ENCODE peak calls at places on chromosomes 11 and 22, in eight cellular contexts. K is mammary epithelial cell, Q is endothelial cell, L is IMR-90, N is kidney, I is stomach, B is Panc1, Z is nephron progenitor cell. F is an unnamed sample.

GRCh38 chr11:67543585-67543984 is 20.3 kb upstream of the CABP2 start:
- DNase-seq in I (no peak), Q (no peak), Z (no peak), K (no peak), N (no peak), L (no peak), B (no peak), F (no peak)

GRCh38 chr11:33172345-33172744 is 11.1 kb upstream of the CSTF3 start:
- DNase-seq in B (no peak), N (no peak), Q (no peak), K (no peak), L (no peak), I (no peak), Z (no peak), F (no peak)

GRCh38 chr11:117868815-117869642 is 7.4 kb downstream of the FXYD6 start:
- DNase-seq in B (no peak), N (no peak), K (no peak), L (no peak), I (no peak), Q (no peak), Z (no peak), F (no peak)

GRCh38 chr11:58616594-58616993 is 5.9 kb upstream of the CNTF start:
- DNase-seq in N (no peak), I (no peak), Q (no peak), B (no peak), L (peak), K (peak), Z (no peak), F (no peak)

GRCh38 chr22:48740086-48740730 is 1087.5 kb downstream of the BRD1 start:
- DNase-seq in K (no peak), N (peak), L (no peak), B (no peak), I (peak), Q (no peak), Z (no peak), F (peak)

GRCh38 chr11:28339488-28339887 is 231.3 kb downstream of the METTL15 start:
- DNase-seq in Q (no peak), N (no peak), I (no peak), B (no peak), K (no peak), Z (no peak), L (no peak), F (no peak)

GRCh38 chr11:94553938-94554337 is 10.2 kb downstream of the FUT4 start:
- DNase-seq in L (peak), N (no peak), Z (no peak), B (no peak), I (peak), Q (no peak), K (peak), F (no peak)

GRCh38 chr11:44992774-44993173 is 42.1 kb upstream of the TP53I11 start:
- DNase-seq in B (no peak), K (no peak), Z (no peak), I (no peak), Q (no peak), N (no peak), L (no peak), F (no peak)

GRCh38 chr11:130645164-130645859 is 196.9 kb downstream of the ADAMTS15 start:
- DNase-seq in Z (no peak), Q (no peak), K (no peak), B (no peak), L (no peak), I (no peak), N (no peak), F (peak)

GRCh38 chr22:50729391-50730012 is 8.5 kb upstream of the ACR start:
- DNase-seq in B (no peak), N (peak), I (no peak), L (no peak), Z (no peak), K (no peak), Q (no peak), F (no peak)

GRCh38 chr11:114354076-114354475 is 46.2 kb downstream of the C11orf71 start:
- DNase-seq in I (no peak), Z (no peak), B (no peak), Q (no peak), N (no peak), L (peak), K (peak), F (no peak)

GRCh38 chr11:75342966-75343870 is 8.2 kb downstream of the ARRB1 start:
- DNase-seq in K (no peak), I (peak), N (peak), B (no peak), Q (no peak), L (peak), Z (no peak), F (no peak)

GRCh38 chr11:59755701-59756495 is 722 bp downstream of the STX3 start:
- DNase-seq in I (peak), N (peak), Z (peak), K (peak), Q (peak), L (peak), B (peak), F (peak)

GRCh38 chr11:130827697-130828377 is 88.4 kb downstream of the SNX19 start:
- DNase-seq in I (peak), Q (peak), N (peak), Z (peak), B (peak), L (peak), K (peak), F (no peak)

GRCh38 chr11:45872513-45873356 is 12.7 kb upstream of the MAPK8IP1 start:
- DNase-seq in N (no peak), I (peak), B (no peak), L (peak), K (peak), Q (peak), Z (peak), F (no peak)

GRCh38 chr11:111344032-111344431 is 35.0 kb downstream of the POU2AF1 start:
- DNase-seq in L (peak), N (no peak), Q (no peak), Z (no peak), B (no peak), K (peak), I (no peak), F (no peak)

GRCh38 chr22:37275134-37275533 is 7.2 kb upstream of the CYTH4 start:
- DNase-seq in B (no peak), L (no peak), N (peak), K (no peak), Z (no peak), I (no peak), Q (no peak), F (no peak)

GRCh38 chr11:45001466-45002165 is 50.9 kb upstream of the TP53I11 start:
- DNase-seq in Z (no peak), B (no peak), L (no peak), Q (no peak), K (no peak), N (no peak), I (no peak), F (no peak)

GRCh38 chr11:28420099-28420498 is 311.9 kb downstream of the METTL15 start:
- DNase-seq in N (no peak), Z (no peak), I (no peak), K (no peak), Q (no peak), B (no peak), L (no peak), F (no peak)

GRCh38 chr11:9473408-9473807 is 12.6 kb downstream of the ZNF143 start:
- DNase-seq in Z (no peak), K (no peak), N (no peak), I (no peak), B (no peak), L (no peak), Q (no peak), F (no peak)

GRCh38 chr22:40058265-40058664 is 63.5 kb downstream of the FAM83F start:
- DNase-seq in L (no peak), N (no peak), Q (peak), K (no peak), B (no peak), Z (no peak), I (no peak), F (no peak)

GRCh38 chr11:31246451-31247165 is 122.9 kb downstream of the DCDC1 start:
- DNase-seq in I (no peak), Q (no peak), Z (no peak), K (peak), L (peak), B (no peak), N (no peak), F (no peak)

GRCh38 chr11:92269021-92269420 is 44.4 kb downstream of the FAT3 start:
- DNase-seq in B (peak), Z (no peak), N (no peak), K (peak), Q (no peak), I (no peak), L (peak), F (no peak)

GRCh38 chr11:69480547-69481392 is 693 bp upstream of the LINC01488 start:
- DNase-seq in I (no peak), L (peak), Q (no peak), K (no peak), N (peak), Z (no peak), B (no peak), F (no peak)

GRCh38 chr22:30309981-30310672 is 16.6 kb downstream of the TBC1D10A start:
- DNase-seq in K (no peak), L (peak), Q (no peak), I (peak), B (no peak), Z (no peak), N (no peak), F (no peak)

GRCh38 chr11:17760102-17761029 is 25.8 kb downstream of the KCNC1 start:
- DNase-seq in K (peak), B (peak), Q (peak), Z (peak), N (no peak), I (peak), L (peak), F (no peak)

GRCh38 chr11:8963569-8964323 is 496 bp downstream of the TMEM9B start:
- DNase-seq in B (peak), K (no peak), I (peak), N (peak), L (no peak), Z (peak), Q (peak), F (peak)

GRCh38 chr11:47924184-47924671 is 56.1 kb upstream of the PTPRJ start:
- DNase-seq in L (peak), N (no peak), Q (no peak), Z (no peak), I (peak), B (peak), K (peak), F (no peak)

GRCh38 chr11:102983491-102983890 is 28.0 kb upstream of the MMP13 start:
- DNase-seq in I (no peak), K (no peak), B (no peak), L (no peak), Z (no peak), N (no peak), Q (no peak), F (no peak)

GRCh38 chr11:58490827-58491226 is 17.1 kb downstream of the OR5B21 start:
- DNase-seq in Q (no peak), Z (no peak), N (no peak), B (no peak), K (no peak), L (no peak), I (no peak), F (no peak)

GRCh38 chr11:15920856-15921629 is 435.3 kb downstream of the SOX6 start:
- DNase-seq in B (no peak), K (peak), N (no peak), Q (no peak), L (peak), Z (no peak), I (no peak), F (no peak)

GRCh38 chr11:127445476-127445875 is 444.9 kb upstream of the KIRREL3 start:
- DNase-seq in Z (no peak), N (no peak), I (no peak), B (no peak), L (no peak), Q (no peak), K (no peak), F (no peak)

GRCh38 chr11:57214494-57214893 is 22.6 kb downstream of the APLNR start:
- DNase-seq in N (no peak), K (peak), Z (no peak), L (peak), Q (no peak), B (no peak), I (no peak), F (no peak)

GRCh38 chr11:89491141-89491690 is at the start of gene NOX4:
- DNase-seq in B (no peak), Z (peak), K (no peak), I (peak), Q (peak), L (peak), N (peak), F (peak)

GRCh38 chr11:41954034-41954433 is 494.6 kb upstream of the LRRC4C start:
- DNase-seq in B (no peak), L (no peak), N (no peak), Z (no peak), K (peak), Q (no peak), I (no peak), F (no peak)

GRCh38 chr22:44988671-44989070 is 21.1 kb downstream of the PHF21B start:
- DNase-seq in K (no peak), N (no peak), B (no peak), I (no peak), Z (no peak), L (no peak), Q (no peak), F (no peak)
- TF ChIP-seq CTCF in K (peak), N (no peak), B (no peak), I (no peak), Z (no peak), L (no peak), Q (no peak), F (peak)

GRCh38 chr22:20720692-20721408 is 53.1 kb upstream of the SERPIND1 start:
- DNase-seq in L (no peak), I (no peak), Q (no peak), Z (no peak), N (peak), B (no peak), K (no peak), F (no peak)
- TF ChIP-seq CTCF in L (no peak), I (no peak), Q (no peak), Z (no peak), N (no peak), B (no peak), K (no peak), F (no peak)

GRCh38 chr11:2847511-2847910 is 38.1 kb downstream of the CDKN1C start:
- DNase-seq in B (no peak), Q (no peak), L (no peak), I (no peak), K (no peak), Z (no peak), N (no peak), F (no peak)
- TF ChIP-seq CTCF in B (no peak), Q (no peak), L (no peak), I (no peak), K (no peak), Z (no peak), N (no peak), F (no peak)

GRCh38 chr11:115505165-115505564 is 950 bp upstream of the CADM1 start:
- DNase-seq in L (no peak), I (no peak), K (no peak), Q (peak), N (peak), B (no peak), Z (peak), F (no peak)

GRCh38 chr11:115502636-115503082 is 1.6 kb downstream of the CADM1 start:
- DNase-seq in B (no peak), K (no peak), L (no peak), Q (peak), I (no peak), Z (peak), N (no peak), F (no peak)

GRCh38 chr11:115503886-115504278 is 333 bp downstream of the CADM1 start:
- DNase-seq in B (no peak), Q (no peak), L (no peak), I (no peak), N (no peak), Z (no peak), K (peak), F (no peak)

GRCh38 chr11:115503083-115503885 is 931 bp downstream of the CADM1 start:
- DNase-seq in Z (peak), L (peak), N (peak), B (no peak), I (peak), Q (peak), K (peak), F (peak)

DNA sequence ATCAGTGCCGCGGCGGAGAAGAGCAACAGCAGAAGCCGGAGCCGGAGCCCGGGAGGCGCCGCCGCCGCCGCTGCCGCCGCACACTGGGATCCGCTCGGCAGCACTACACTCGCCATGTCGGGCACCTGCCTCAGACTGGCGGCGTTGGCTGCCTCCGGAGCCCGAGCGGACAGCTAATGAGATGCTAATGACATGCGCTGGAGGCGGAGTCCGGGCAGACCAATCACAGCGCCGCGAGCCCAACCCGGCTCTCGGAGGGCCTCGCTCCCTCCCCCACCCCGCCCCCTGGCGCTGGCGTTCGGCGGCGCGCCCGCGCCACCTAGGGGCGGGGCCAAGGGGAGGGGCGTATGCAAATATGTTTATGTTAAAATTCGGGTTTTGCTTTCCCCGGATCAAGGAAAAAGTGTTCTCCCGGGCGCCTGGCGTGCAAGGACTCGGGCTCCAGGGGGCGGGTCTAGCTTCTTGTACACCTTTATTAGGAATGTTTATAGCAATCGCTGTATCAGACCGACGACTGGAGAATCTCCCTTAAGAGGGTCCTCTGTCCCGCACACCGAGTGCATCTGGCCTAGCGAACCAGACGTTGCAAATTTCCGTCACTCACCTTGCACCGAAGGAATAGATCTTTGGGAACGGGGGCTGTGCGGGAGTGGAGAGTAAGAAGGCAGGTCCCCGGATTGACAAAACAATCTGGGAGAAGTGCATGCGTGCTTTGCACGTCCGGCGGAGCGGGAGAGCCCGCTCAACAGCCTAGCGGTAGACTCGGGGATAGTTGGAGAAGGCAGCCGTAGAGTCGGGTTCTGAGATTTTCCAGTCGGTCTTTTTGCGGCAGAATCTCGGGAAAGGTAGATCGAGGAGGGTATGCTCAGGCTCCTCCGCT is at the start of gene CADM1:
- DNase-seq in I (peak), L (peak), Z (peak), Q (peak), K (peak), B (peak), N (peak), F (peak)
- TF ChIP-seq CTCF in I (peak), L (peak), Z (peak), Q (peak), K (peak), B (peak), N (peak), F (peak)

DNA sequence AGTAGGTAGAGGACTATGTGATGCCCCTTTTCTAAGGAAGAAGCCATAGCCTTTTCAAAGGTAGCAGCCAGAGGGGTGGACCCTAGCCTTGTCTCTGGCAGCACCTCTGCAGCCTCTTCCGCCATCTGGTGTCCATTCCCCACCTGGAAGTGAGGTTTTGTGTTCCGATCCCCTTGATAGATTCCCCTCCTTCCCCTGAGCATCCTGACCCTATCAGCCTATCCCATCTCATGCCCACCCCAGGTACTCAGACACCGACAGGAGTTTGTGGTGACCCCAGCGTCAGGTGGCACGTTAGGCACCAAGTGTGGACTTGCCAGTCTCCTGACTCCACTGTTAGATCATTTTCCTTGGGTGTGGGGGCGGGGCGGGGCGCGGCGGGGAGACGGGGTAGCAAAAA is 398 bp upstream of the FAM89B start:
- DNase-seq in Q (no peak), K (peak), I (peak), Z (no peak), N (no peak), B (no peak), L (peak), F (no peak)
- TF ChIP-seq CTCF in Q (no peak), K (peak), I (no peak), Z (peak), N (peak), B (peak), L (peak), F (peak)

DNA sequence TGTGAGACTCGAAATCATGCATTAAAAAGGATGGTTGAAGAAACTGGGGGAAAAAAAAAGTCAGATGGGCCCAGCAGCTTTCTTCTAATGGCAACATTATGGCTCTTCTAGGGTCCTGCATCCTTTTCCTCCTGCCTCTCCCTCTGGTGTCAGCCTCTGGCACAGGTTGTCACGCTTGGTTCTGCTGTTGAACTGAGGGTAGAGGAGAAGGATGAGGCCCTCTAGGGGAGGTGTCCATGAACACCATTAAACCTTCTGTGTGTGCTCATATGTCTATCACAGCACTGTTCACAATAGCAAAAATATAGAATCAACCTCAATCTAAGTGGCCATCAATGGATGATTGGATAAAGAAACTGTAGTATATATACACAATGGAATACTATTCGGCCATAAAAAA is 36.0 kb downstream of the BUD13 start:
- DNase-seq in N (no peak), Z (no peak), I (no peak), L (no peak), B (no peak), K (no peak), Q (no peak), F (no peak)
- TF ChIP-seq CTCF in N (no peak), Z (no peak), I (no peak), L (no peak), B (peak), K (no peak), Q (no peak), F (no peak)

DNA sequence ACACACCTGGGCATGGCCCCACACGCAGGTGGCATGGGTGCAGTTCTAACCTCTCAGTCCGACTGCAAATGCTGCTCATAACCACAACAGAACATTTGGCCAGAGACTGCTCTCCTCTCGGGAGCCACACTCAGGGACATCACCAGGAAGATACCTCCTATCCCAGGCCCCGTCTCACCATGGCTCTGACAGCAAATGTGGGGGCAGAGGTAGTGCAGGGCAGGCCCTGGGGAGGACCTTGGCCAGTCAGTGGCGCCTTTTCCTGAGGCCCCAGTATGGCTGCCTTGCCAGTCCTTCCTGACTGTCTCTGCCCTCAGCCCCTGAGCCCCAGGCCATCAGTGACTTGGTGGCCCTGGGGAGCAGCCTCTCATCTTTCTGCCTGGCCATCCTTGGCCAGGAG is 2.8 kb downstream of the KRTAP5-6 start:
- DNase-seq in Z (no peak), I (no peak), N (no peak), Q (no peak), L (no peak), B (no peak), K (no peak), F (peak)
- TF ChIP-seq CTCF in Z (no peak), I (no peak), N (no peak), Q (no peak), L (no peak), B (no peak), K (no peak), F (no peak)